ENCODE peak calls at places on chromosome X, in ten cellular contexts. N is ecto neural progenitor cell; Y is AG08396; O is activated naive CD4-positive, alpha-beta T cell treated with anti-CD3 and anti-CD28 coated beads, Interleukin-2, amount 50 U/mL, for 16 hours; F is nephron progenitor cell; K is IMR-90; I is HEK293T; L is astrocyte of the cerebellum; Z is AG20443; M is AG10803. C is an unnamed sample.

GRCh38 chrX:14916017-14916674 is 42.9 kb downstream of the MOSPD2 start:
- DNase-seq in N (no peak), Y (peak), O (no peak), F (no peak), K (peak), I (no peak), L (peak), Z (peak), M (peak), C (no peak)

GRCh38 chrX:81662381-81662780 is 460.5 kb downstream of the SH3BGRL start:
- DNase-seq in N (no peak), Y (no peak), O (no peak), F (no peak), K (no peak), I (no peak), L (no peak), Z (no peak), M (no peak), C (no peak)

GRCh38 chrX:23937100-23937499 is 29.3 kb downstream of the CXorf58 start:
- DNase-seq in N (no peak), Y (no peak), O (no peak), F (no peak), K (peak), I (peak), L (no peak), Z (no peak), M (no peak), C (no peak)

GRCh38 chrX:31071725-31072124 is at the start of gene FTHL17:
- DNase-seq in N (no peak), Y (no peak), O (no peak), F (no peak), K (no peak), I (no peak), L (no peak), Z (no peak), M (no peak), C (no peak)

GRCh38 chrX:20372533-20372932 is 105.8 kb upstream of the RPS6KA3 start:
- DNase-seq in N (no peak), Y (peak), O (no peak), F (no peak), K (no peak), I (no peak), L (no peak), Z (peak), M (no peak), C (no peak)

GRCh38 chrX:124634363-124634762 is 288.0 kb downstream of the SH2D1A start:
- DNase-seq in N (no peak), Y (no peak), O (no peak), F (no peak), K (no peak), I (no peak), L (no peak), Z (no peak), M (no peak), C (no peak)

GRCh38 chrX:103628386-103629290 is at the start of gene TCEAL1:
- DNase-seq in N (peak), Y (peak), O (peak), F (peak), K (peak), I (peak), L (no peak), Z (peak), M (no peak), C (peak)

GRCh38 chrX:65690057-65690855 is 22.8 kb downstream of the MSN start:
- DNase-seq in N (no peak), Y (peak), O (no peak), F (no peak), K (peak), I (no peak), L (no peak), Z (peak), M (peak), C (no peak)

GRCh38 chrX:12370444-12371089 is 232.3 kb downstream of the FRMPD4 start:
- DNase-seq in N (no peak), Y (peak), O (no peak), F (no peak), K (peak), I (no peak), L (no peak), Z (peak), M (peak), C (no peak)

GRCh38 chrX:119234931-119235555 is 1.0 kb upstream of the PGRMC1 start:
- DNase-seq in N (no peak), Y (no peak), O (no peak), F (peak), K (no peak), I (no peak), L (no peak), Z (peak), M (peak), C (no peak)

GRCh38 chrX:7446815-7447214 is 298.9 kb upstream of the PUDP start:
- DNase-seq in N (no peak), Y (no peak), O (no peak), F (no peak), K (no peak), I (no peak), L (no peak), Z (no peak), M (no peak), C (no peak)

C was measured in OCI-M1.